ENCODE peak calls at places on chromosomes 1 and 21, in four cellular contexts. One of them, this sample, is unnamed.

GRCh38 chr1:75861831-75862230 is 65.1 kb downstream of the MSH4 start:
- DNase-seq in non-pigmented ciliary epithelial cell: no peak
- DNase-seq in right lobe of liver: no peak
- DNase-seq in ecto neural progenitor cell: no peak
- DNase-seq in this sample: no peak

GRCh38 chr1:13536612-13537011 is 22.8 kb upstream of the LRRC38 start:
- DNase-seq in non-pigmented ciliary epithelial cell: no peak
- DNase-seq in right lobe of liver: no peak
- DNase-seq in ecto neural progenitor cell: no peak
- DNase-seq in this sample: no peak

GRCh38 chr1:15994590-15995351 is 9.3 kb upstream of the SRARP start:
- DNase-seq in ecto neural progenitor cell: no peak
- DNase-seq in non-pigmented ciliary epithelial cell: no peak
- DNase-seq in right lobe of liver: peak
- DNase-seq in this sample: no peak

GRCh38 chr1:25757846-25758185 is 42.2 kb upstream of the SELENON start:
- DNase-seq in right lobe of liver: no peak
- DNase-seq in non-pigmented ciliary epithelial cell: no peak
- DNase-seq in ecto neural progenitor cell: no peak
- DNase-seq in this sample: no peak

GRCh38 chr1:219746141-219746540 is 133.2 kb upstream of the ZC3H11B start:
- DNase-seq in ecto neural progenitor cell: no peak
- DNase-seq in non-pigmented ciliary epithelial cell: no peak
- DNase-seq in right lobe of liver: no peak
- DNase-seq in this sample: no peak

GRCh38 chr21:44846485-44847260 is 26.8 kb downstream of the PTTG1IP start:
- DNase-seq in non-pigmented ciliary epithelial cell: no peak
- DNase-seq in right lobe of liver: peak
- DNase-seq in ecto neural progenitor cell: no peak
- DNase-seq in this sample: peak

GRCh38 chr1:36524359-36525062 is 41.8 kb upstream of the CSF3R start:
- DNase-seq in right lobe of liver: no peak
- DNase-seq in non-pigmented ciliary epithelial cell: no peak
- DNase-seq in ecto neural progenitor cell: peak
- DNase-seq in this sample: no peak

GRCh38 chr1:147389532-147390184 is 147.2 kb downstream of the CHD1L start:
- DNase-seq in ecto neural progenitor cell: peak
- DNase-seq in right lobe of liver: no peak
- DNase-seq in non-pigmented ciliary epithelial cell: peak
- DNase-seq in this sample: peak

GRCh38 chr1:45566722-45567121 is 16.1 kb downstream of the AKR1A1 start:
- DNase-seq in ecto neural progenitor cell: no peak
- DNase-seq in non-pigmented ciliary epithelial cell: no peak
- DNase-seq in right lobe of liver: peak
- DNase-seq in this sample: no peak

GRCh38 chr21:19353271-19353670 is 949.7 kb upstream of the TMPRSS15 start:
- DNase-seq in ecto neural progenitor cell: no peak
- DNase-seq in right lobe of liver: no peak
- DNase-seq in non-pigmented ciliary epithelial cell: no peak
- DNase-seq in this sample: no peak

GRCh38 chr1:214700381-214700780 is 97.4 kb downstream of the CENPF start:
- DNase-seq in right lobe of liver: no peak
- DNase-seq in ecto neural progenitor cell: no peak
- DNase-seq in non-pigmented ciliary epithelial cell: no peak
- DNase-seq in this sample: no peak

GRCh38 chr1:247496581-247497285 is 38.8 kb upstream of the OR2B11 start:
- DNase-seq in non-pigmented ciliary epithelial cell: no peak
- DNase-seq in ecto neural progenitor cell: no peak
- DNase-seq in right lobe of liver: no peak
- DNase-seq in this sample: no peak

GRCh38 chr1:155051777-155052398 is 772 bp downstream of the ADAM15 start:
- DNase-seq in ecto neural progenitor cell: no peak
- DNase-seq in non-pigmented ciliary epithelial cell: no peak
- DNase-seq in right lobe of liver: peak
- DNase-seq in this sample: no peak

GRCh38 chr1:112380356-112380755 is 15.7 kb upstream of the CTTNBP2NL start:
- DNase-seq in non-pigmented ciliary epithelial cell: no peak
- DNase-seq in right lobe of liver: no peak
- DNase-seq in ecto neural progenitor cell: no peak
- DNase-seq in this sample: no peak

GRCh38 chr1:148315081-148315811 is 163.2 kb upstream of the NBPF11 start:
- DNase-seq in right lobe of liver: no peak
- DNase-seq in ecto neural progenitor cell: no peak
- DNase-seq in non-pigmented ciliary epithelial cell: no peak
- DNase-seq in this sample: no peak

GRCh38 chr21:45467221-45467779 is 62.3 kb downstream of the COL18A1 start:
- DNase-seq in non-pigmented ciliary epithelial cell: no peak
- DNase-seq in right lobe of liver: peak
- DNase-seq in ecto neural progenitor cell: no peak
- DNase-seq in this sample: no peak

GRCh38 chr21:32900814-32901213 is 124.9 kb upstream of the OLIG2 start:
- DNase-seq in right lobe of liver: no peak
- DNase-seq in ecto neural progenitor cell: no peak
- DNase-seq in non-pigmented ciliary epithelial cell: no peak
- DNase-seq in this sample: no peak

GRCh38 chr21:31604591-31605190 is 54.8 kb upstream of the SOD1 start:
- DNase-seq in right lobe of liver: peak
- DNase-seq in non-pigmented ciliary epithelial cell: peak
- DNase-seq in ecto neural progenitor cell: peak
- DNase-seq in this sample: peak

GRCh38 chr1:23444104-23444533 is 19.6 kb upstream of the TCEA3 start:
- DNase-seq in right lobe of liver: peak
- DNase-seq in ecto neural progenitor cell: no peak
- DNase-seq in non-pigmented ciliary epithelial cell: no peak
- DNase-seq in this sample: no peak

GRCh38 chr1:97925161-97925560 is 4.3 kb upstream of the DPYD start:
- DNase-seq in right lobe of liver: no peak
- DNase-seq in ecto neural progenitor cell: peak
- DNase-seq in non-pigmented ciliary epithelial cell: no peak
- DNase-seq in this sample: no peak

GRCh38 chr1:233038581-233038980 is 88.2 kb downstream of the NTPCR start:
- DNase-seq in ecto neural progenitor cell: no peak
- DNase-seq in right lobe of liver: no peak
- DNase-seq in non-pigmented ciliary epithelial cell: no peak
- DNase-seq in this sample: no peak

GRCh38 chr1:90713741-90714509 is 3.2 kb downstream of the BARHL2 start:
- DNase-seq in non-pigmented ciliary epithelial cell: no peak
- DNase-seq in ecto neural progenitor cell: no peak
- DNase-seq in right lobe of liver: no peak
- DNase-seq in this sample: no peak

GRCh38 chr1:37811027-37811655 is 3.1 kb upstream of the YRDC start:
- DNase-seq in right lobe of liver: peak
- DNase-seq in non-pigmented ciliary epithelial cell: no peak
- DNase-seq in ecto neural progenitor cell: peak
- DNase-seq in this sample: no peak

GRCh38 chr1:228782662-228783414 is 47.6 kb downstream of the RHOU start:
- DNase-seq in ecto neural progenitor cell: no peak
- DNase-seq in non-pigmented ciliary epithelial cell: no peak
- DNase-seq in right lobe of liver: no peak
- DNase-seq in this sample: peak

GRCh38 chr1:204319462-204319861 is 40.3 kb downstream of the PLEKHA6 start:
- DNase-seq in non-pigmented ciliary epithelial cell: peak
- DNase-seq in ecto neural progenitor cell: no peak
- DNase-seq in right lobe of liver: no peak
- DNase-seq in this sample: peak

GRCh38 chr1:201999625-202000238 is 10.7 kb upstream of the ELF3 start:
- DNase-seq in ecto neural progenitor cell: peak
- DNase-seq in non-pigmented ciliary epithelial cell: no peak
- DNase-seq in right lobe of liver: no peak
- DNase-seq in this sample: no peak

GRCh38 chr1:170261669-170262068 is 115.9 kb downstream of the NTMT2 start:
- DNase-seq in ecto neural progenitor cell: no peak
- DNase-seq in non-pigmented ciliary epithelial cell: no peak
- DNase-seq in right lobe of liver: no peak
- DNase-seq in this sample: no peak

GRCh38 chr1:232553050-232553754 is 76.7 kb downstream of the SIPA1L2 start:
- DNase-seq in non-pigmented ciliary epithelial cell: no peak
- DNase-seq in ecto neural progenitor cell: no peak
- DNase-seq in right lobe of liver: peak
- DNase-seq in this sample: no peak

GRCh38 chr1:12073796-12074195 is 10.7 kb downstream of the TNFRSF8 start:
- DNase-seq in right lobe of liver: no peak
- DNase-seq in non-pigmented ciliary epithelial cell: no peak
- DNase-seq in ecto neural progenitor cell: no peak
- DNase-seq in this sample: no peak

GRCh38 chr21:46369520-46370235 is 45.7 kb downstream of the PCNT start:
- DNase-seq in non-pigmented ciliary epithelial cell: no peak
- DNase-seq in ecto neural progenitor cell: no peak
- DNase-seq in right lobe of liver: no peak
- DNase-seq in this sample: no peak

GRCh38 chr1:26696645-26697440 is 1.0 kb downstream of the ARID1A start:
- DNase-seq in ecto neural progenitor cell: peak
- DNase-seq in non-pigmented ciliary epithelial cell: no peak
- DNase-seq in right lobe of liver: peak
- DNase-seq in this sample: no peak

GRCh38 chr1:87279201-87279860 is 49.3 kb upstream of the LMO4 start:
- DNase-seq in ecto neural progenitor cell: no peak
- DNase-seq in non-pigmented ciliary epithelial cell: no peak
- DNase-seq in right lobe of liver: no peak
- DNase-seq in this sample: no peak